ENCODE peak calls at places on chromosomes 1 and 21, in eight cellular contexts. C is astrocyte; I is LNCaP clone FGC; B is bronchial epithelial cell; P is heart left ventricle; Z is choroid plexus epithelial cell; X is CD8-positive, alpha-beta T cell; A is left ventricle myocardium inferior. F is an unnamed sample.

GRCh38 chr1:178530037-178530402 is 17.1 kb downstream of the TEX35 start:
- DNase-seq in C (peak), I (no peak), B (peak), P (no peak), Z (peak), X (no peak), A (no peak), F (peak)

GRCh38 chr1:46181343-46182260 is 5.3 kb upstream of the P3R3URF start:
- DNase-seq in C (peak), I (no peak), B (peak), P (no peak), Z (peak), X (no peak), A (no peak), F (peak)

GRCh38 chr1:66143661-66144060 is 351.0 kb downstream of the PDE4B start:
- DNase-seq in C (no peak), I (no peak), B (no peak), P (no peak), Z (no peak), X (no peak), A (no peak), F (no peak)

GRCh38 chr1:68625636-68626035 is 128.8 kb upstream of the DEPDC1 start:
- DNase-seq in C (no peak), I (no peak), B (no peak), P (no peak), Z (no peak), X (no peak), A (no peak), F (no peak)

GRCh38 chr21:18368193-18368592 is 35.4 kb downstream of the TMPRSS15 start:
- DNase-seq in C (no peak), I (no peak), B (no peak), P (no peak), Z (peak), X (no peak), A (no peak), F (no peak)

GRCh38 chr1:201461783-201462441 is 7.1 kb downstream of the PHLDA3 start:
- DNase-seq in C (peak), I (no peak), B (peak), P (peak), Z (peak), X (no peak), A (peak), F (peak)

GRCh38 chr1:27606708-27607238 is 2.8 kb upstream of the AHDC1 start:
- DNase-seq in C (no peak), I (no peak), B (peak), P (no peak), Z (peak), X (no peak), A (no peak), F (peak)

GRCh38 chr21:26118928-26119540 is 51.5 kb downstream of the APP start:
- DNase-seq in C (no peak), I (no peak), B (no peak), P (no peak), Z (no peak), X (no peak), A (no peak), F (no peak)

GRCh38 chr1:153552335-153552734 is 3.3 kb upstream of the S100A3 start:
- DNase-seq in C (no peak), I (no peak), B (no peak), P (no peak), Z (no peak), X (no peak), A (no peak), F (peak)

GRCh38 chr1:185627136-185627535 is 107.1 kb upstream of the HMCN1 start:
- DNase-seq in C (no peak), I (peak), B (no peak), P (no peak), Z (no peak), X (no peak), A (no peak), F (no peak)

GRCh38 chr1:119470958-119471357 is 36.1 kb upstream of the HSD3B1 start:
- DNase-seq in C (no peak), I (no peak), B (no peak), P (no peak), Z (no peak), X (no peak), A (no peak), F (no peak)

GRCh38 chr1:151156515-151156819 is at the start of gene TNFAIP8L2:
- DNase-seq in C (no peak), I (no peak), B (no peak), P (peak), Z (no peak), X (peak), A (peak), F (peak)

GRCh38 chr1:218666263-218666662 is 321.1 kb downstream of the TGFB2 start:
- DNase-seq in C (no peak), I (no peak), B (no peak), P (no peak), Z (no peak), X (no peak), A (no peak), F (no peak)

GRCh38 chr1:12658531-12659453 is 14.9 kb downstream of the AADACL4 start:
- DNase-seq in C (peak), I (peak), B (peak), P (peak), Z (peak), X (peak), A (peak), F (peak)

GRCh38 chr1:17551755-17552234 is 12.3 kb downstream of the ARHGEF10L start:
- DNase-seq in C (no peak), I (no peak), B (peak), P (peak), Z (peak), X (no peak), A (peak), F (peak)

GRCh38 chr1:145961425-145962156 is 2.8 kb downstream of the ANKRD34A start:
- DNase-seq in C (no peak), I (no peak), B (no peak), P (peak), Z (peak), X (peak), A (peak), F (peak)

GRCh38 chr1:89995595-89996397 is 886 bp downstream of the ZNF326 start:
- DNase-seq in C (peak), I (no peak), B (no peak), P (no peak), Z (no peak), X (no peak), A (no peak), F (peak)

GRCh38 chr1:156104065-156104810 is 10.3 kb upstream of the LMNA start:
- DNase-seq in C (peak), I (peak), B (peak), P (peak), Z (peak), X (peak), A (peak), F (peak)

GRCh38 chr21:45276620-45277019 is 11.1 kb downstream of the POFUT2 start:
- DNase-seq in C (no peak), I (no peak), B (no peak), P (no peak), Z (no peak), X (no peak), A (no peak), F (no peak)

GRCh38 chr21:44433791-44434567 is 21.3 kb upstream of the LRRC3 start:
- DNase-seq in C (no peak), I (no peak), B (no peak), P (no peak), Z (no peak), X (no peak), A (peak), F (no peak)

GRCh38 chr1:165943198-165943597 is 115.8 kb downstream of the UCK2 start:
- DNase-seq in C (no peak), I (no peak), B (peak), P (no peak), Z (peak), X (no peak), A (no peak), F (peak)

GRCh38 chr1:92482665-92483441 is 3.9 kb downstream of the GFI1 start:
- DNase-seq in C (no peak), I (no peak), B (no peak), P (no peak), Z (no peak), X (peak), A (no peak), F (no peak)

GRCh38 chr1:92484171-92484471 is 2.6 kb downstream of the GFI1 start:
- DNase-seq in C (no peak), I (no peak), B (no peak), P (no peak), Z (no peak), X (no peak), A (no peak), F (no peak)

GRCh38 chr1:92484472-92485373 is 2.0 kb downstream of the GFI1 start:
- DNase-seq in C (no peak), I (no peak), B (no peak), P (no peak), Z (no peak), X (peak), A (no peak), F (no peak)

GRCh38 chr1:92482404-92482664 is 4.4 kb downstream of the GFI1 start:
- DNase-seq in C (no peak), I (no peak), B (no peak), P (no peak), Z (no peak), X (no peak), A (no peak), F (no peak)

DNA sequence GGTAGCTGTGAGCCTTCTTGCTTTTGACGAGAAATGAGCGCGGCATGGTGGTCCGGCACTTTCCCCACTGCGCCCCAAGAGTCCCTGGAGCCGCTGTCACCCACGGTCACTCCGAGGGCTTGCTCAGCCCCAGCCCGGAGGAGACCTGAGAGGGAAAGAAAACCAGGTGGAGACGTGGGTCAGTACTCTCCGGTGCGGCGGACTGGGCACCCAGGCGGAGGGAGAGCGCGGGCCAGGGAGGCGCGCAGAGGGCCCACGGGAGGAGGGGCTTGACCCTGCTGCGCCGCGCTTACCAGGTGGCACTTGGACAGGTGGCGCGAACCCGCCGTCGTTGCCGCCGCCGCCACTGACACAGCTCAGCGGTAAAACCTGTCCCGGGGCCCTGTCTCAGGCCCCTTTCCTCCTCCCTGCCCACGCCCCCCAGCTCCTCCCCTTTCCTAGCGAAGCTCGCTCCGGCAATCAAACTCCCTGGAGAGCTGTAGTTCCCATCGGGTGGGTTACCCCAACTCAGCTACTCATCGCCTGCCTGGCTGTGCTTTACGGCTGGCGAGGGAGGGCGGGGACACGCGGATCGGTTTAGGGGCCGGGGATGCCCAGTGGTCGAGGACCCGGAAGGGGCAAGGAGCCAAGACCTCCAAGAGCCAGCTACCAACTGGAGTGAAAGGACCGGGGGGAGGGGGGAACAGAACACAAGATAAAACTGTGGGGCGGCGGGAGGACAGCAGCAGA is 3.1 kb downstream of the GFI1 start:
- DNase-seq in C (no peak), I (no peak), B (no peak), P (no peak), Z (no peak), X (peak), A (no peak), F (no peak)
- H3K4me3 ChIP-seq in C (no peak), I (peak), B (no peak), P (peak), Z (peak), X (peak), A (peak), F (no peak)

GRCh38 chr1:86352096-86352495 is 44.0 kb downstream of the ODF2L start:
- DNase-seq in C (peak), I (no peak), B (peak), P (no peak), Z (no peak), X (no peak), A (no peak), F (peak)

GRCh38 chr1:86356247-86356646 is 39.9 kb downstream of the ODF2L start:
- DNase-seq in C (no peak), I (no peak), B (peak), P (no peak), Z (no peak), X (no peak), A (no peak), F (peak)
- TF ChIP-seq CTCF in C (no peak), I (peak), B (peak), P (peak), Z (no peak), X (no peak), A (no peak), F (no peak)

DNA sequence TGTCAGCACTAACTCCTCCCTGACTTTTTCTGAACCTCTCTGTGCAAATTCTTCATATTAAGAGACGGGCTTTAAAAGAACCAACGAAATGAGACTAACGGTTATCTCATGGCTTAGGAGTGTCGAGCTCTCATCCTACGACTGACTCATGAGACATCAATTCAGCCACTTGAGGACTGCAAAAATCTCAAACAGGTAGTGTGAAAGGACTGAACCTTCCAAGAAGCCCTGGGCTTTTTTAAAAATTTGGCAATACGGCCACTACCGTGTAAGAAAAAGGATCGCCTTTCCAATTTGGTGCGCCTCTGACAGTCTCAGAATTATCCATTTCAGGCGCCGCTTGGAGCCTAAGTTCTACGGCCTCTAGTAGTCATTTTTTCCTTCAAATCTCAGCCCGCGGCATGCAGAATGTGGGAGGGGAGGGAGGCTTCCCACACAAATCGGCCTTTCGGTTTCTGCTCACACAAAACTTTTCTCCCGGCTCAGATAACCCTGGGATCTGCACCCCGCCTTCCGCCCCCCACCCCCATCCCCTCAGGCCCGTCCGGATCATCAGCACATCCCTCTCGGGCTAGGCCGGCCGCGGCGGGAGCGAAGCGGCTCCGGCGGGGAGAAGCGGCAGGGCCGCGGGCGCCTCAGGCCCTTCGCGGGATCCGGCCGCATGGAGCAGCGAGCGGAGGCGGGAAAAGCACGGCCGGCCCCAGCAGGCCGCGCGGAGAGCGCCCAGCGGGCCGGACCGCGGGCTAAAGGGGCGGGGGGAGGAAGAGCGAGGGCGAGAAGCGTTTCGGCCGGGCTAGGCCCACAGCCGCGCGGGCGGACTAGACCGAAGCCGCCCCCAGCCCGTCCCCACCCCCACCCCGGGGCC is 606 bp downstream of the HNRNPR start:
- DNase-seq in C (peak), I (no peak), B (peak), P (no peak), Z (peak), X (peak), A (no peak), F (peak)
- H3K4me3 ChIP-seq in C (peak), I (peak), B (peak), P (peak), Z (peak), X (peak), A (peak), F (peak)

GRCh38 chr1:20233394-20233793 is 47.1 kb upstream of the PLA2G2C start:
- DNase-seq in C (no peak), I (no peak), B (peak), P (no peak), Z (peak), X (no peak), A (no peak), F (peak)
- TF ChIP-seq CTCF in C (peak), I (peak), B (peak), P (peak), Z (peak), X (peak), A (peak), F (peak)

GRCh38 chr1:167430134-167430848 is 88.0 kb downstream of the CD247 start:
- DNase-seq in C (no peak), I (no peak), B (no peak), P (no peak), Z (no peak), X (no peak), A (no peak), F (no peak)
- H3K4me3 ChIP-seq in C (no peak), I (no peak), B (no peak), P (no peak), Z (no peak), X (no peak), A (no peak), F (no peak)

DNA sequence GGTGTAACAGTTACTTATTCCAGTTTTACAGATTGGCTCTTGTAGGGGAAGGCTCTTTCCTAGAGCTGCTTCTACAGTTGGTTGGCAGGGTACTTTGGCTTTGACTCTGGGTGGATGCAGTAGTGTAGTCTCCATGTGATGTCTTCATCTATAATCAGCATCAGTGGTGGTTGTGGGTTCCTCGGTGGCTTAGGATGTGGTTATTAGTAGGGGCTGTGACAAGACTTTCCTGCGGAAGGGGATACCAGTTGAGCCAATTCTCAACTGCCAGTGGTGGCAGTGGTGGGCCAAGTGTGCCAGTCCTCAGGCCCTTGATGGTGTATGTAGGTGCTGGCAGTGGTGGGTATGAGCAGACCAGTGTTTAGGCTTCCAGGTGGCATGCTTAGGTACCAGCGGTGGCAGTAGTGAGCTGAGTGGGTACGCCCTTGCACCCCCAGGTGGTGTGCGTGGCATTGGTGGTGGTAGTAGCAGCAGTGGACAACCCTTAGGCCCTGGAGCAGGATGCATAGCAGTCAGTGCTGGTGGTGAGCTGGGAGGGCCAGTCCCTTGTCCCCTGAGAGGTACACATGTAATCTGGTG is 27.2 kb upstream of the KLF18 start:
- DNase-seq in C (no peak), I (no peak), B (no peak), P (no peak), Z (no peak), X (no peak), A (no peak), F (no peak)
- TF ChIP-seq CTCF in C (no peak), I (no peak), B (no peak), P (no peak), Z (no peak), X (no peak), A (no peak), F (no peak)

F was measured in epithelial cell of esophagus.